ENCODE peak calls at places on chromosomes 13 and 19, in six cellular contexts. J is left lung; M is CD8-positive, alpha-beta memory T cell; K is fibroblast of mammary gland; O is choroid plexus epithelial cell; I is right lobe of liver. P is an unnamed sample.
A peak's percentile ranks its signal among the peaks of the same experiment; 100 is the strongest.

GRCh38 chr13:99585609-99586008 is 84.3 kb downstream of the TM9SF2 start:
- DNase-seq in J (no peak), M (no peak), K (no peak), O (peak; percentile 26), I (no peak), P (no peak)

GRCh38 chr19:43725468-43725867 is 9.6 kb downstream of the IRGC start:
- DNase-seq in J (no peak), M (no peak), K (no peak), O (no peak), I (no peak), P (no peak)

GRCh38 chr19:38932425-38933179 is 1.9 kb downstream of the MRPS12 start:
- DNase-seq in J (no peak), M (peak; percentile 27), K (peak; percentile 57), O (peak; percentile 69), I (no peak), P (no peak)

GRCh38 chr19:28023064-28023463 is 1189.9 kb downstream of the UQCRFS1 start:
- DNase-seq in J (no peak), M (no peak), K (peak; percentile 1), O (peak; percentile 0), I (no peak), P (no peak)

GRCh38 chr13:83798731-83799130 is 83.5 kb downstream of the SLITRK1 start:
- DNase-seq in J (no peak), M (no peak), K (peak; percentile 22), O (peak; percentile 47), I (no peak), P (no peak)

GRCh38 chr19:18610556-18611326 is 1.9 kb upstream of the TMEM59L start:
- DNase-seq in J (no peak), M (no peak), K (no peak), O (no peak), I (no peak), P (no peak)

GRCh38 chr19:58009301-58009665 is 6.7 kb upstream of the ZNF606 start:
- DNase-seq in J (peak; percentile 35), M (no peak), K (no peak), O (no peak), I (peak; percentile 57), P (no peak)

GRCh38 chr13:113759525-113760137 is 605 bp downstream of the TMEM255B start:
- DNase-seq in J (no peak), M (no peak), K (no peak), O (peak; percentile 7), I (no peak), P (no peak)

GRCh38 chr13:23288564-23288963 is 107.8 kb downstream of the SGCG start:
- DNase-seq in J (no peak), M (no peak), K (no peak), O (no peak), I (no peak), P (no peak)

GRCh38 chr19:3573162-3573857 is 566 bp downstream of the HMG20B start:
- DNase-seq in J (no peak), M (no peak), K (no peak), O (peak; percentile 17), I (peak; percentile 66), P (peak; percentile 69)

GRCh38 chr13:113796948-113797676 is 38.1 kb downstream of the TMEM255B start:
- DNase-seq in J (no peak), M (no peak), K (no peak), O (no peak), I (no peak), P (peak; percentile 46)

GRCh38 chr19:30686252-30686762 is 314.1 kb downstream of the ZNF536 start:
- DNase-seq in J (no peak), M (no peak), K (peak; percentile 24), O (peak; percentile 22), I (no peak), P (no peak)

GRCh38 chr13:50991624-50992610 is 82.3 kb downstream of the RNASEH2B start:
- DNase-seq in J (no peak), M (peak; percentile 12), K (no peak), O (no peak), I (no peak), P (no peak)

GRCh38 chr19:17847538-17848366 is at the start of gene JAK3:
- DNase-seq in J (peak; percentile 72), M (peak; percentile 88), K (peak; percentile 51), O (peak; percentile 82), I (peak; percentile 75), P (peak; percentile 65)

GRCh38 chr19:45500918-45501729 is 2.9 kb downstream of the PPM1N start:
- DNase-seq in J (no peak), M (no peak), K (no peak), O (no peak), I (no peak), P (no peak)

GRCh38 chr19:7947939-7948338 is 4.5 kb upstream of the TIMM44 start:
- DNase-seq in J (no peak), M (no peak), K (peak; percentile 28), O (peak; percentile 39), I (no peak), P (no peak)

GRCh38 chr13:100983111-100983510 is 308.5 kb upstream of the TMTC4 start:
- DNase-seq in J (no peak), M (no peak), K (peak; percentile 4), O (no peak), I (no peak), P (no peak)

GRCh38 chr19:41945135-41945766 is 13.9 kb downstream of the RABAC1 start:
- DNase-seq in J (no peak), M (peak; percentile 95), K (no peak), O (no peak), I (no peak), P (no peak)

GRCh38 chr13:98540476-98540875 is 36.4 kb downstream of the STK24 start:
- DNase-seq in J (no peak), M (no peak), K (no peak), O (no peak), I (no peak), P (no peak)

GRCh38 chr19:6236310-6237291 is 43.2 kb downstream of the MLLT1 start:
- DNase-seq in J (peak; percentile 90), M (no peak), K (no peak), O (no peak), I (peak; percentile 78), P (peak; percentile 93)

GRCh38 chr13:79711631-79712030 is 230.7 kb downstream of the NDFIP2 start:
- DNase-seq in J (no peak), M (no peak), K (peak; percentile 59), O (no peak), I (no peak), P (no peak)

GRCh38 chr19:55472463-55472862 is 4.0 kb upstream of the ZNF628 start:
- DNase-seq in J (no peak), M (no peak), K (peak; percentile 79), O (peak; percentile 70), I (no peak), P (no peak)

GRCh38 chr13:92590503-92590908 is 636.1 kb upstream of the GPC6 start:
- DNase-seq in J (no peak), M (no peak), K (no peak), O (peak; percentile 53), I (no peak), P (no peak)

GRCh38 chr19:5988520-5989387 is 10.8 kb upstream of the RANBP3 start:
- DNase-seq in J (no peak), M (no peak), K (no peak), O (peak; percentile 41), I (no peak), P (no peak)

GRCh38 chr19:19205416-19206410 is 2.5 kb upstream of the NR2C2AP start:
- DNase-seq in J (no peak), M (no peak), K (no peak), O (no peak), I (no peak), P (no peak)

GRCh38 chr13:27972619-27972877 is 3.4 kb upstream of the CDX2 start:
- DNase-seq in J (no peak), M (no peak), K (no peak), O (no peak), I (no peak), P (no peak)

GRCh38 chr19:56839665-56840451 is 668 bp downstream of the PEG3 start:
- DNase-seq in J (peak; percentile 93), M (no peak), K (peak; percentile 84), O (peak; percentile 67), I (peak; percentile 97), P (peak; percentile 89)

GRCh38 chr19:56838680-56838929 is 1.9 kb downstream of the PEG3 start:
- DNase-seq in J (no peak), M (no peak), K (no peak), O (no peak), I (no peak), P (no peak)

GRCh38 chr19:56840452-56841193 is at the start of the genes PEG3 and ZIM2:
- DNase-seq in J (peak; percentile 39), M (no peak), K (peak; percentile 0), O (no peak), I (peak; percentile 71), P (no peak)

GRCh38 chr19:56837892-56838679 is 2.4 kb downstream of the PEG3 start:
- DNase-seq in J (peak; percentile 75), M (no peak), K (peak; percentile 39), O (peak; percentile 24), I (peak; percentile 91), P (peak; percentile 60)

GRCh38 chr19:56838930-56839664 is 1.4 kb downstream of the PEG3 start:
- DNase-seq in J (peak; percentile 96), M (no peak), K (peak; percentile 89), O (peak; percentile 75), I (peak; percentile 98), P (peak; percentile 92)
- H3K4me3 ChIP-seq in J (peak overlapping the region; percentile 35), M (no peak overlapping the region), K (peak overlapping the region; percentile 40), O (no peak overlapping the region), I (peak overlapping the region; percentile 11), P (peak overlapping the region; percentile 44)

GRCh38 chr19:47323872-47324271 is 8.1 kb upstream of the C5AR2 start:
- DNase-seq in J (no peak), M (no peak), K (no peak), O (no peak), I (no peak), P (no peak)
- H3K4me3 ChIP-seq in J (peak overlapping the region; percentile 4), M (no peak overlapping the region), K (no peak overlapping the region), O (no peak overlapping the region), I (no peak overlapping the region), P (peak overlapping the region; percentile 19)

DNA sequence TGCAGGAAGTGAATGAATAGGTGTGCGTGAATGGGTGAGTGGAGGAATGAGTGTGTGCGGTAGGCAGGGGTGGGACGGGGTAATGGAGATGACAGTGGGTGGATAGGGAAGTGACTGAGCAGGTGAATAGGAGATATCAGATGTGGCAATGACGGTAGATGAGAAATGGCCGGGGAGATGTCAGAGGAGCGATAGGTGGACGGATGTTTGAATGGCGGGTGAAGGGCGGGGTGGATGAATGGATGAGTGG is 1.5 kb downstream of the TTC9B start:
- DNase-seq in J (no peak), M (no peak), K (no peak), O (no peak), I (no peak), P (no peak)
- H3K4me3 ChIP-seq in J (no peak overlapping the region), M (no peak overlapping the region), K (no peak overlapping the region), O (no peak overlapping the region), I (no peak overlapping the region), P (no peak overlapping the region)

GRCh38 chr19:50268501-50268900 is 60.7 kb downstream of the KCNC3 start:
- DNase-seq in J (no peak), M (no peak), K (no peak), O (no peak), I (no peak), P (no peak)

GRCh38 chr19:50266896-50267295 is 62.3 kb downstream of the KCNC3 start:
- DNase-seq in J (no peak), M (no peak), K (no peak), O (no peak), I (no peak), P (no peak)

GRCh38 chr19:50272263-50272897 is 56.8 kb downstream of the KCNC3 start:
- DNase-seq in J (no peak), M (no peak), K (no peak), O (no peak), I (no peak), P (no peak)

GRCh38 chr19:50268046-50268445 is 61.1 kb downstream of the KCNC3 start:
- DNase-seq in J (no peak), M (no peak), K (peak; percentile 2), O (no peak), I (no peak), P (no peak)

GRCh38 chr19:50269653-50270052 is 59.5 kb downstream of the KCNC3 start:
- DNase-seq in J (no peak), M (no peak), K (no peak), O (no peak), I (no peak), P (no peak)
- H3K4me3 ChIP-seq in J (no peak overlapping the region), M (no peak overlapping the region), K (no peak overlapping the region), O (no peak overlapping the region), I (no peak overlapping the region), P (no peak overlapping the region)

P was measured in lower lobe of right lung.